ENCODE peak calls at places on chromosomes 5 and 9, in eight cellular contexts. T, Y, J, Q, P, S, Z and C are unnamed samples. For H3K4me1, the result is how much of the 10 kb centered on the place peaks cover.

GRCh38 chr5:53031695-53032096 is 42.5 kb downstream of the ITGA2 start:
- DNase-seq in P (no peak), Q (peak), Z (no peak), Y (peak), S (peak), T (no peak), J (no peak), C (peak)

GRCh38 chr9:21527579-21527978 is 45.5 kb upstream of the IFNE start:
- DNase-seq in Z (no peak), J (peak), S (no peak), Y (no peak), Q (no peak), T (no peak), P (no peak), C (no peak)

GRCh38 chr5:103908327-103909099 is 345.9 kb upstream of the NUDT12 start:
- DNase-seq in Z (no peak), T (no peak), J (no peak), P (no peak), Y (no peak), Q (no peak), S (no peak), C (no peak)

GRCh38 chr5:178198706-178199105 is 5.6 kb upstream of the HNRNPAB start:
- DNase-seq in Q (no peak), Y (no peak), J (no peak), Z (no peak), P (no peak), T (no peak), S (no peak), C (no peak)

GRCh38 chr9:121981118-121981883 is 111.8 kb downstream of the TTLL11 start:
- DNase-seq in Y (no peak), P (no peak), Q (no peak), J (no peak), T (no peak), S (no peak), Z (no peak), C (no peak)

GRCh38 chr9:122888480-122888879 is 16.7 kb downstream of the RC3H2 start:
- DNase-seq in S (no peak), J (no peak), Y (no peak), P (no peak), Q (no peak), T (no peak), Z (no peak), C (no peak)

GRCh38 chr9:2053883-2054845 is 39.0 kb downstream of the SMARCA2 start:
- DNase-seq in Y (peak), T (peak), J (peak), S (no peak), Q (no peak), Z (peak), P (no peak), C (no peak)

GRCh38 chr9:124008307-124008854 is 3.2 kb upstream of the LHX2 start:
- DNase-seq in S (no peak), Y (no peak), Z (no peak), Q (no peak), J (no peak), P (no peak), T (no peak), C (no peak)

GRCh38 chr5:74640450-74641013 is at the start of gene ENC1:
- DNase-seq in Q (peak), Z (peak), S (peak), Y (peak), P (peak), J (peak), T (peak), C (peak)

GRCh38 chr5:147223343-147223742 is 11.5 kb upstream of the STK32A start:
- DNase-seq in J (no peak), S (no peak), T (no peak), P (no peak), Y (no peak), Z (no peak), Q (no peak), C (no peak)

GRCh38 chr5:26807231-26808199 is 230.9 kb downstream of the CDH9 start:
- DNase-seq in Y (no peak), P (no peak), Z (no peak), S (no peak), T (no peak), J (no peak), Q (no peak), C (no peak)

GRCh38 chr9:5389109-5389732 is 48.5 kb downstream of the PLGRKT start:
- DNase-seq in J (no peak), P (no peak), Z (no peak), T (no peak), Y (peak), S (no peak), Q (no peak), C (peak)

GRCh38 chr5:137291436-137291835 is 207.7 kb downstream of the SPOCK1 start:
- DNase-seq in T (no peak), P (no peak), S (no peak), Z (no peak), Y (no peak), J (no peak), Q (no peak), C (no peak)

GRCh38 chr9:92543972-92544371 is 8.2 kb upstream of the ECM2 start:
- DNase-seq in P (no peak), T (no peak), Q (no peak), Y (no peak), Z (no peak), S (no peak), J (no peak), C (no peak)

GRCh38 chr5:176737001-176737745 is 73.2 kb upstream of the UNC5A start:
- DNase-seq in T (no peak), S (no peak), Q (no peak), P (no peak), Y (no peak), J (no peak), Z (no peak), C (peak)

DNA sequence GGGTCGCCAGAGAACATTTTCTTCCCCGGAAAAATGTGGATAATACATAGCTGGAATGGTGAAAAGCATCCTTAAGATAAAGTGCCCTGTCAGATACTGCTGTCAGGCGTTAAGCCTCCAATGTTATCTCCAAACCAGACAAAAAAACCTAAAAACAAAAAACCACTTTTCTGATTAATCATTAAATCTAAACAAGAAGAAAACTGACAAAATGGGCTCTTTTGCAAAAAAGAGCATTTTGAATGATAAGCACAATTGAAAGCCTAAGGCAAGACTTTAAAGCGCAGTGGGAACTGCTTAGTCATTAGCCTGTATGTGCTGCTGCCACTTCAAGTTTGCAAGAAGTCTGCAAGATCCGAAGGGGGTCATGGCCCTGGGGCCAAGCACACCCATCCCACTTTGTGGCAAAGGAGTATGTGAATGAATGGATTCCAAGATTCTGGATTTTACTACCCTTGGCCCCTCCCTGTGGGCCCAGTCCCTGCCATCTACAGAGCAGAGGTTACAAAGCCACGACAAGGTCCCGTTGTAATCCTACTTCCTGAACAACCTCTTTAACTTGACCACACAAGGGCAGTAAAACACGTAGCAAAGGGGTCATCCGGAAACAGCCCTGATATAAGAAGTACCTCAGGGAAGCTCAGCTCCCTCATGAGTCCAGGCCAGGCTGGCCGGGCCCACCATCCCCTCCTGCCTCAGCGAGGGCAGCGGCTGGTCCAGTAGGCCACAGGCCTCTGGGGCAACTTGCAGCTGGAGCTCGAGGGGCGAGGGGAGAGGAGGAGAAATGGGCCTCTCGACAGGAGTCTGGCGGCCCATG is 29.7 kb downstream of the SHB start:
- DNase-seq in S (no peak), Q (peak), Z (no peak), T (no peak), Y (peak), J (no peak), P (no peak), C (peak)
- H3K4me1 ChIP-seq in S (half or more), Q (half or more), Z (under half), T (under half), Y (half or more), J (under half), P (under half), C (half or more)

DNA sequence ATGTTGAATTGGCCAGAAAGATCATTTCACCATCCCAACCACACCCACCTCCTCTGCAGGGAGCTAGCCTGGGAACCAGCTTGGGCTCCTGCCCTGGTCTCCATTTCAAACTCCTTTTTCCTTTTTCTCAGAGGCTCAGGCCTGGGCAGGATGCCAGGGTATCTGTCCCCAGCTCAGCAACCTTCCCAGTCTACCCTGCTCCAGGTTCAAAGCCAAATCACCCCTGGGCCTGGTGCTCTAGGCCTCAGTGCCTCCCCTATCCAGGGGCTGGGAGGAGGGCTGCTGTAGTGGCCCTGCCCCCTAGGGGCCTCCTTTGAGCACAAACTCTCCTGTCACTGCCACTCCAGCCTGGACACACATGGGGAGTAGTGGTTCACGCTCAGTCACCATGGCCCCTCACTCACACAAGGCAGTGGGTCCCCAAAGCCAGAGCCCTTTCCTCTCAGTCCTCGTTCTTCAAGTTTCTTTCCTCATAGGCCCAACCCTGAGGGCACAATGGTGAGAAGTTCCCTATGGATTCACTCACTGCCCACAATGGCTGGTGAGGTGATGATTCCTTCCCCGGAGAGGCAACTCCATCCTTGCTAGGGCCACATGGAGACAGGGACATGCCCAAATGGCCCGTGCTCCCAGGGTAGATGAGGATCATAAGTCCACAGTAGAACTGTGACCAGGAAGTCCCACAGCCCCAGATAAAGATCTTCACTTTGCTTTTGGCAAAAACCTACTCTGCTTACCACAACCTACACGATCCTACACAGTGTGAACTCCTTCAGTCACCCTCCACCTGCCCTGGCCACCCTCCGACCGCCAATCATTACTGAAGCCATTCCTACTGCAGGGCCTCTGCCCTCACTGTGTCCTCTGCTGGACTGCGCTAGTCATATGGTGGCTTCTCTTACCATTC is 1.6 kb upstream of the ST6GALNAC4 start:
- DNase-seq in Q (peak), S (no peak), T (no peak), J (peak), Y (no peak), Z (no peak), P (no peak), C (no peak)
- H3K27ac ChIP-seq in Q (peak), S (no peak), T (no peak), J (peak), Y (peak), Z (peak), P (no peak), C (peak)

GRCh38 chr5:136141561-136141960 is 8.9 kb downstream of the SMAD5 start:
- DNase-seq in Y (no peak), T (no peak), J (no peak), Z (no peak), P (no peak), Q (no peak), S (no peak), C (no peak)

GRCh38 chr5:136146201-136146600 is 13.6 kb downstream of the SMAD5 start:
- DNase-seq in Y (no peak), S (no peak), Z (no peak), P (no peak), Q (no peak), J (no peak), T (no peak), C (no peak)

GRCh38 chr5:136145030-136145429 is 12.4 kb downstream of the SMAD5 start:
- DNase-seq in J (no peak), Z (no peak), Q (no peak), T (no peak), Y (no peak), S (no peak), P (no peak), C (no peak)

GRCh38 chr5:136143312-136143711 is 10.7 kb downstream of the SMAD5 start:
- DNase-seq in Q (no peak), P (no peak), T (no peak), J (no peak), S (no peak), Y (no peak), Z (no peak), C (no peak)

GRCh38 chr5:136143763-136144162 is 11.1 kb downstream of the SMAD5 start:
- DNase-seq in Y (no peak), P (no peak), J (no peak), Z (no peak), S (no peak), Q (no peak), T (no peak), C (no peak)
- H3K4me1 ChIP-seq in Y (under half), P (under half), J (half or more), Z (under half), S (under half), Q (under half), T (under half), C (under half)

GRCh38 chr5:92559331-92559730 is 1021.7 kb downstream of the NR2F1-AS1 start:
- DNase-seq in T (no peak), J (no peak), Q (no peak), S (no peak), Z (no peak), Y (no peak), P (no peak), C (no peak)
- H3K27ac ChIP-seq in T (no peak), J (no peak), Q (no peak), S (no peak), Z (no peak), Y (no peak), P (no peak), C (no peak)

GRCh38 chr5:173740400-173740799 is 124.0 kb upstream of the BOD1 start:
- DNase-seq in Y (no peak), Z (no peak), Q (no peak), S (no peak), P (no peak), T (no peak), J (no peak), C (no peak)

GRCh38 chr5:173743641-173744343 is 127.3 kb upstream of the BOD1 start:
- DNase-seq in T (no peak), Y (no peak), Z (no peak), Q (no peak), J (peak), P (no peak), S (peak), C (no peak)

GRCh38 chr5:173742432-173742816 is 126.0 kb upstream of the BOD1 start:
- DNase-seq in J (peak), Z (no peak), Y (no peak), Q (no peak), T (no peak), S (no peak), P (no peak), C (no peak)

GRCh38 chr5:173739741-173740140 is 123.3 kb upstream of the BOD1 start:
- DNase-seq in Y (no peak), S (no peak), P (no peak), Q (no peak), Z (no peak), T (no peak), J (no peak), C (no peak)

DNA sequence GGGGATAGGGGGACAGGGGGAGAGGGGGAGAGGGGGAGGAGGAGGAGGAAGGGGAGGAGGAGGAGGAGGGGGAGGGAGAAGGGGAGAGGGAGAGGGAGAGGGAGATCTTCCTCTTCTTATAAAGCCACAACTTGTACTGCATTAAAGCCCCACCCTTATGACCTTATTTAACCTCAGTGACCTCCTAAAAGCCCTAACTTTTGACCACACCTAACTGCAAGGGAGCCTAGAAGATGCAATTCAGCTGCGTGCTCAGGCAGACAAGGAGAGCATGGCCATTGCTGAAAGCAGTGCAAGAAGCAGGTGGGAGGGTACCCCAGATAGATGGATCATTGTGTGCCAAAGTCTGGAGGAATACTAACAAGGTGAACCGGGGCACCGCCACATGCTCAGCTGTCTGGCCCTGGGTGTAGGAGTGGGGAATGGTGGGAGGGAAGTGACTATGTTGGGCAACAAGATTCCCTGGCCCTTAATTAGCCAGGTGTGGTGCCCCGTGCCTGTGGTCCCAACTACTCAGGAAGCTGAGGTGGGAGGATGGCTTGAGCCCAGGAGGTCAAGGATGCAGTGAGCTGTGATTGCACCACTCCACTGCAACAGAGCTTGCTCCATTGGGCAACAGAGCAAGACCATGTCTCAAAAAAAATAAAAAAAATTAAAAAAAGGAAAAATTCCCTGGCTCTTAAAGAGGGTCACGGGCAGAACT is 125.4 kb upstream of the BOD1 start:
- DNase-seq in Y (no peak), Q (no peak), J (no peak), P (no peak), Z (no peak), S (no peak), T (no peak), C (no peak)
- H3K4me1 ChIP-seq in Y (under half), Q (under half), J (half or more), P (under half), Z (under half), S (half or more), T (under half), C (under half)

DNA sequence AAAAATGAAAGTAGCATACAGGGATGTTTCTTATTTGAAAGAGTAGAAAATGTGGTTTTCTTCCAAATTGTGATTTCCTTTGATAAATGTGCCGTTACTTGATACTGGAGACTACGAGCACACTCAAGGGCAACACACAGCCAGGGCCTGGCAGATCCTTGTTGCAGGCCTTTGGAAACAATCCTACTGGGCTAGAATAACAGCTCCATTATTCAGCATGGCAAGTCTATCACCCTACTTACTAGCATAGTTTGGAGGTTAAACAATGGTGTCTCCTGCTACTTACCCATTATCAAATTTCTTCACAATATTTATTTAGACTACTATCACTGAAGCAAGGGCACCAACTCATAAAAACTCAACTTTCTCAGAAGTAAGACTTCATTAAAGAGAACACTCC is 140.8 kb upstream of the ZNF608 start:
- DNase-seq in J (no peak), T (no peak), Z (no peak), Q (no peak), P (no peak), Y (no peak), S (no peak), C (no peak)
- H3K27ac ChIP-seq in J (no peak), T (no peak), Z (no peak), Q (no peak), P (no peak), Y (no peak), S (no peak), C (no peak)